ENCODE peak calls at places on chromosomes 6 and 20, in five cellular contexts. U is MM.1S, A is neural progenitor cell, E is H1, O is fibroblast of lung. N is an unnamed sample. For H3K9me3 and H4K20me1, the result is how much of the 10 kb centered on the place peaks cover.

GRCh38 chr6:20223119-20223518 is 10.8 kb upstream of the MBOAT1 start:
- DNase-seq in U (no peak), A (no peak), E (no peak), O (no peak), N (no peak)

GRCh38 chr6:143039548-143039947 is 21.1 kb upstream of the AIG1 start:
- DNase-seq in O (no peak), U (no peak), A (no peak), E (no peak), N (no peak)

GRCh38 chr6:81981812-81982211 is 229.3 kb upstream of the TENT5A start:
- DNase-seq in U (peak), E (no peak), A (no peak), O (peak), N (no peak)

GRCh38 chr6:11263185-11263817 is 30.8 kb upstream of the NEDD9 start:
- DNase-seq in A (peak), O (peak), U (no peak), E (no peak), N (no peak)

GRCh38 chr6:19603716-19604115 is 233.5 kb upstream of the ID4 start:
- DNase-seq in U (no peak), O (no peak), A (no peak), E (no peak), N (no peak)

GRCh38 chr6:43949451-43950110 is 177.7 kb downstream of the MRPL14 start:
- DNase-seq in E (no peak), U (no peak), A (no peak), O (peak), N (no peak)

GRCh38 chr20:2873747-2874041 is 413 bp downstream of the PTPRA start:
- DNase-seq in A (peak), U (peak), O (peak), E (no peak), N (peak)

GRCh38 chr6:143575440-143575839 is 63.9 kb upstream of the FUCA2 start:
- DNase-seq in O (peak), U (peak), E (no peak), A (peak), N (peak)

GRCh38 chr6:52399511-52400315 is 20.4 kb upstream of the EFHC1 start:
- DNase-seq in U (peak), A (peak), O (peak), E (no peak), N (peak)

GRCh38 chr6:36957773-36958271 is 3.3 kb downstream of the PI16 start:
- DNase-seq in E (no peak), U (no peak), A (no peak), O (no peak), N (no peak)

GRCh38 chr20:14866841-14867514 is 529.6 kb upstream of the FLRT3 start:
- DNase-seq in U (no peak), A (no peak), O (no peak), E (no peak), N (no peak)

GRCh38 chr20:31806564-31807355 is 12.4 kb upstream of the MYLK2 start:
- DNase-seq in A (no peak), E (no peak), O (peak), U (peak), N (no peak)

GRCh38 chr6:167401525-167402194 is 76.8 kb downstream of the TTLL2 start:
- DNase-seq in A (no peak), O (no peak), U (no peak), E (no peak), N (no peak)

GRCh38 chr20:60123652-60124051 is 165.4 kb downstream of the CDH26 start:
- DNase-seq in U (no peak), O (no peak), A (no peak), E (no peak), N (no peak)

GRCh38 chr6:82467338-82467737 is 103.7 kb downstream of the TPBG start:
- DNase-seq in A (no peak), U (no peak), O (peak), E (no peak), N (no peak)

GRCh38 chr20:15214051-15214450 is 876.6 kb upstream of the FLRT3 start:
- DNase-seq in A (no peak), U (no peak), O (no peak), E (no peak), N (no peak)

GRCh38 chr20:58500256-58500655 is 14.9 kb downstream of the APCDD1L start:
- DNase-seq in O (no peak), A (no peak), U (no peak), E (no peak), N (no peak)

GRCh38 chr6:134902074-134902861 is 47.6 kb downstream of the ALDH8A1 start:
- DNase-seq in U (no peak), E (no peak), O (no peak), A (no peak), N (no peak)

GRCh38 chr6:139373154-139373927 is 1.1 kb downstream of the CITED2 start:
- DNase-seq in U (peak), A (peak), E (no peak), O (peak), N (peak)

GRCh38 chr6:160437153-160437552 is 89.0 kb downstream of the SLC22A3 start:
- DNase-seq in E (no peak), A (no peak), O (no peak), U (no peak), N (no peak)

GRCh38 chr6:160445130-160445529 is 97.0 kb downstream of the SLC22A3 start:
- DNase-seq in A (no peak), O (no peak), U (no peak), E (no peak), N (no peak)

GRCh38 chr6:160438481-160438880 is 90.3 kb downstream of the SLC22A3 start:
- DNase-seq in U (no peak), O (no peak), A (no peak), E (no peak), N (no peak)

GRCh38 chr6:160439751-160440150 is 91.6 kb downstream of the SLC22A3 start:
- DNase-seq in E (no peak), U (no peak), A (peak), O (no peak), N (no peak)

DNA sequence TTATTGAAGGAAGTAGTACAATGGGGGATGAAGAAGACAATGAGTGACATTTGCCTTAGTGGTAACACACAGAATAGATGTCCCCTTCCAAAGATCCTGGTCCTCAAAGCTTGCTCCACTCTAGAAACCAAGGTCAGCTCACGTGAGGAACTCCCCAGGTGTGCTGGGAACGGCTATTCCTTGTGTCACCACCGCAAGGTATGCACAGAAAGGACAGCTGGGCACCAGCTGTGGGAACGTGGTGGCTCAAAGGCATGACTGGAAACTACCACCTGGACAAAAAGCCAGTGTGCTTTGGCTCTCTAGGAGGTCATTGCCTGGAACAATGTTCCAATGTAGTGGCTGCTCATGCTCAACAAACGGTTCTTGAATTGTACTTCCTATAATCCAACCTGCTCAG is 94.0 kb downstream of the SLC22A3 start:
- DNase-seq in A (no peak), O (no peak), E (no peak), U (no peak), N (no peak)
- H3K4me3 ChIP-seq in A (no peak), O (no peak), E (no peak), U (no peak), N (no peak)

GRCh38 chr20:49288250-49288751 is 10.4 kb upstream of the ZNFX1 start:
- DNase-seq in U (no peak), E (no peak), A (no peak), O (no peak), N (no peak)

GRCh38 chr20:49287555-49288249 is 9.8 kb upstream of the ZNFX1 start:
- DNase-seq in O (peak), U (no peak), E (no peak), A (no peak), N (no peak)

GRCh38 chr20:49285233-49285668 is 7.4 kb upstream of the ZNFX1 start:
- DNase-seq in U (no peak), O (no peak), A (no peak), E (no peak), N (peak)

GRCh38 chr20:49285813-49286494 is 8.1 kb upstream of the ZNFX1 start:
- DNase-seq in E (no peak), U (no peak), A (no peak), O (no peak), N (no peak)

GRCh38 chr20:49286689-49287551 is 9.1 kb upstream of the ZNFX1 start:
- DNase-seq in E (no peak), U (no peak), A (peak), O (peak), N (peak)
- H3K9me3 ChIP-seq in E (under half), U (under half), A (under half), O (under half), N (under half)

GRCh38 chr6:149385998-149386646 is 13.9 kb upstream of the SUMO4 start:
- DNase-seq in A (no peak), O (no peak), U (no peak), E (no peak), N (no peak)
- H4K20me1 ChIP-seq in A (under half), O (under half), U (under half), E (under half), N (under half)

GRCh38 chr20:63775096-63775978 is 35.8 kb downstream of the SLC2A4RG start:
- DNase-seq in E (no peak), O (peak), U (no peak), A (peak), N (peak)
- H3K4me3 ChIP-seq in E (peak), O (no peak), U (no peak), A (peak), N (no peak)

GRCh38 chr6:168773788-168774187 is 332.8 kb downstream of the SMOC2 start:
- DNase-seq in O (no peak), E (no peak), A (no peak), U (no peak), N (no peak)
- H3K9me3 ChIP-seq in O (under half), E (under half), A (under half), U (under half), N (under half)

GRCh38 chr6:90432408-90432775 is 135.7 kb upstream of the BACH2 start:
- DNase-seq in A (no peak), E (no peak), O (no peak), U (no peak), N (no peak)

GRCh38 chr6:90436403-90436802 is 139.8 kb upstream of the BACH2 start:
- DNase-seq in E (no peak), O (no peak), U (no peak), A (no peak), N (no peak)

GRCh38 chr6:90434096-90434495 is 137.5 kb upstream of the BACH2 start:
- DNase-seq in E (no peak), O (no peak), A (peak), U (no peak), N (no peak)

GRCh38 chr6:90432937-90433336 is 136.3 kb upstream of the BACH2 start:
- DNase-seq in U (peak), A (no peak), O (no peak), E (no peak), N (peak)

GRCh38 chr6:90435207-90435899 is 138.7 kb upstream of the BACH2 start:
- DNase-seq in O (peak), A (peak), U (no peak), E (no peak), N (no peak)
- H4K20me1 ChIP-seq in O (under half), A (under half), U (under half), E (under half), N (under half)

DNA sequence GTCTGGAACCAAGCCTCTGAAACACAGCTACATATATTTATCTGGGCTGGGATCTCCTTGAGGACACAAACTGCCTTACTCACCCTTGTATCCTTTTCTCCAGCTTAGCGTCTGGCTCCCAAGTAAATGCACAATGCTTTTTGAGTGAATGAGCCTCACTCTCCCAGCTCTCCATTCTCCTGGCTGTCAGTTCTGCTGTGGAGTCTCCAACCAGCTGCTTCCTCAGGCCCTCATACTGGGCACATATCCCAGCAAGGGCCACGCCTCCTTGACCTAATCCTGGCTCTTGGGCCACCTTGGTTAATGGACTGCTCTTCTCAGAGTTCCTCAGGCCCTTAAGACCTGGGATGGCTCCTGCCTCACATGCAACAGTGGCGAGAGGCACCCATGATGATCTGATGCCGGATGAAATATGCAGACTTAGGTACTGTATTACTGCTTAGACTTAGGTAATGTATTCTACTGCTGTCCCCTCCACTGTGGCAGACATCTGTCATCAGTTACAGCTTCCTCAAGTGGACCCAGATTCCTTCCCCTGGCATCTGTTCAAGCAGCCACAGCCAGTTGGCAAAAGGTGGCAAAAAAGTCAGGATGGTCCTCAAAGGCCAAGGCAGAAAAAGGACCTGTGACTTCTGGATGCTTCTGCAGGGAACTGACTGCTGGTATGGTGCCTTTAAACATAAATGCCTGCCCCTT is 16.5 kb downstream of the SNHG17 start:
- DNase-seq in E (no peak), A (no peak), O (peak), U (no peak), N (no peak)
- H3K4me3 ChIP-seq in E (no peak), A (no peak), O (no peak), U (no peak), N (no peak)

GRCh38 chr6:17418281-17419188 is 25.1 kb downstream of the CAP2 start:
- DNase-seq in A (peak), U (no peak), E (no peak), O (peak), N (no peak)
- H3K9me3 ChIP-seq in A (under half), U (under half), E (under half), O (under half), N (under half)